ENCODE peak calls at places on chromosome 7, in six cellular contexts. One of them, this sample, is unnamed.
A peak's percentile ranks its signal among the peaks of the same experiment; 100 is the strongest.

GRCh38 chr7:25026156-25026555 is 46.2 kb upstream of the OSBPL3 start:
- DNase-seq in GM12865: no peak
- DNase-seq in left lung: no peak
- DNase-seq in epithelial cell of esophagus: no peak
- DNase-seq in AG09309: no peak
- DNase-seq in osteocyte: no peak
- DNase-seq in this sample: no peak

GRCh38 chr7:1458676-1459511 is at the start of gene MICALL2:
- DNase-seq in epithelial cell of esophagus: peak; percentile 85
- DNase-seq in AG09309: no peak
- DNase-seq in left lung: peak; percentile 81
- DNase-seq in osteocyte: peak; percentile 92
- DNase-seq in GM12865: no peak
- DNase-seq in this sample: peak; percentile 38

GRCh38 chr7:34138483-34138882 is 233.1 kb downstream of the BMPER start:
- DNase-seq in osteocyte: no peak
- DNase-seq in epithelial cell of esophagus: no peak
- DNase-seq in GM12865: no peak
- DNase-seq in left lung: no peak
- DNase-seq in AG09309: no peak
- DNase-seq in this sample: no peak

GRCh38 chr7:45456747-45457146 is 117.4 kb upstream of the ADCY1 start:
- DNase-seq in AG09309: no peak
- DNase-seq in left lung: no peak
- DNase-seq in GM12865: no peak
- DNase-seq in osteocyte: no peak
- DNase-seq in epithelial cell of esophagus: no peak
- DNase-seq in this sample: no peak

GRCh38 chr7:36969376-36969775 is 245.1 kb upstream of the AOAH start:
- DNase-seq in osteocyte: no peak
- DNase-seq in epithelial cell of esophagus: no peak
- DNase-seq in AG09309: no peak
- DNase-seq in left lung: no peak
- DNase-seq in GM12865: no peak
- DNase-seq in this sample: peak; percentile 30

GRCh38 chr7:40843338-40844026 is 708.7 kb downstream of the SUGCT start:
- DNase-seq in GM12865: no peak
- DNase-seq in left lung: no peak
- DNase-seq in epithelial cell of esophagus: peak; percentile 94
- DNase-seq in AG09309: no peak
- DNase-seq in osteocyte: no peak
- DNase-seq in this sample: no peak

GRCh38 chr7:116800594-116800993 is 61.8 kb upstream of the CAPZA2 start:
- DNase-seq in osteocyte: no peak
- DNase-seq in GM12865: no peak
- DNase-seq in left lung: no peak
- DNase-seq in AG09309: no peak
- DNase-seq in epithelial cell of esophagus: no peak
- DNase-seq in this sample: no peak

GRCh38 chr7:73978681-73979563 is 49.1 kb upstream of the ELN start:
- DNase-seq in AG09309: no peak
- DNase-seq in epithelial cell of esophagus: peak; percentile 50
- DNase-seq in osteocyte: no peak
- DNase-seq in GM12865: peak; percentile 62
- DNase-seq in left lung: peak; percentile 69
- DNase-seq in this sample: no peak

GRCh38 chr7:96669812-96670211 is 39.8 kb downstream of the SEM1 start:
- DNase-seq in left lung: no peak
- DNase-seq in GM12865: no peak
- DNase-seq in osteocyte: no peak
- DNase-seq in AG09309: no peak
- DNase-seq in epithelial cell of esophagus: peak; percentile 85
- DNase-seq in this sample: no peak

GRCh38 chr7:3027005-3027404 is 16.7 kb downstream of the CARD11 start:
- DNase-seq in epithelial cell of esophagus: peak; percentile 1
- DNase-seq in left lung: no peak
- DNase-seq in AG09309: no peak
- DNase-seq in GM12865: no peak
- DNase-seq in osteocyte: no peak
- DNase-seq in this sample: peak; percentile 17

GRCh38 chr7:27235387-27236052 is 7.1 kb upstream of the EVX1 start:
- DNase-seq in osteocyte: no peak
- DNase-seq in AG09309: no peak
- DNase-seq in epithelial cell of esophagus: peak; percentile 21
- DNase-seq in GM12865: peak; percentile 16
- DNase-seq in left lung: no peak
- DNase-seq in this sample: no peak

GRCh38 chr7:71735961-71736556 is 604.1 kb downstream of the GALNT17 start:
- DNase-seq in GM12865: peak; percentile 65
- DNase-seq in epithelial cell of esophagus: peak; percentile 50
- DNase-seq in AG09309: peak; percentile 28
- DNase-seq in osteocyte: peak; percentile 86
- DNase-seq in left lung: peak; percentile 51
- DNase-seq in this sample: no peak

DNA sequence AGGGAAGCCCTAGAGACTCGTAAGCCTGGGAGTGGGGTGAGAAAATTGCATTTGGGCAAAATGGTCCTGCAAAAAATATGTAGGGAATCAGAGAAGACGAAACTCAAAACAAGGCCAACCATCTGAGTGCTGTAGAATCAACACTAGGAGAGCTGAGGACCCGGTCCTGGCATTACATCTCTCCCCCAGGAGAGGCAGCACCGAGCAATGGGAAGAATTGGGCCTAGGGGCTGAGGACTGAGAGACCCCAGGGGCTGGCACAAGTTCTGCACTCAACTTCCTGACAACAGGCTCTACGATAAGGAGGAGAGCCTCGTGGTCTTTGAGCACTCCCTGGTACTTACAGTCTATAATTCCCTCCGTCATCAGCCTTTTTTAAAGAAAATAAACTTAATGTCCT is 47.6 kb downstream of the BPGM start:
- DNase-seq in osteocyte: no peak
- DNase-seq in epithelial cell of esophagus: no peak
- DNase-seq in AG09309: no peak
- DNase-seq in GM12865: no peak
- DNase-seq in left lung: no peak
- DNase-seq in this sample: no peak
- TF ChIP-seq CTCF in osteocyte: peak; percentile 52
- TF ChIP-seq CTCF in epithelial cell of esophagus: peak; percentile 39
- TF ChIP-seq CTCF in AG09309: peak; percentile 46
- TF ChIP-seq CTCF in GM12865: peak; percentile 33
- TF ChIP-seq CTCF in left lung: no peak
- TF ChIP-seq CTCF in this sample: no peak

DNA sequence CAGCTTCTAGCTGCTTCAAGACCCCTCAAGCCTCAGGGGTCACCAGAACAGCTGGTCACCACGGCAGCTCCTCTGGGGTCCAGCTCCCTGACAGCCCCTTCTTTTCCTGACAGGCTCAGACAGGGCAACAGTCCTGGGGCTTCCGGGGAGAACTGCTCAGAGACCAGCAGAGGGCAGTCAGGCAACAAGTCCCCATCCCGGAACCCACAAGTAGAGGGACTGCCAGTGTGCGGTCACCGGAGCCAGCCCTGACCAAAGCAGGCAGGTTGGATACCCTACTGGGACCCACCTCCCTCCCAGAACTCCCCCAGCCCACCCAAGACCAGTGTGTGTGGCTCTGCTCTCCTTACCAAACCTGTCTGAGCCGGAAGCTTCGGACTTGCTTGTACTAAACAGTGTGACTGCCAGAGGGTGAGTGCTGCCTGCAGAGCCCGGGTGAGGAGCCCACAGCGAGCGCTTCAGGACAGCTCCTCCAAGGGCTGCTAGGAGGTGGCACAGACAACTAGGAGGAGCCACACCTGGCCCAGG is 40.3 kb downstream of the YKT6 start:
- DNase-seq in AG09309: peak; percentile 46
- DNase-seq in epithelial cell of esophagus: peak; percentile 82
- DNase-seq in osteocyte: peak; percentile 91
- DNase-seq in GM12865: peak; percentile 82
- DNase-seq in left lung: peak; percentile 71
- DNase-seq in this sample: peak; percentile 46
- TF ChIP-seq CTCF in AG09309: peak; percentile 91
- TF ChIP-seq CTCF in epithelial cell of esophagus: peak; percentile 88
- TF ChIP-seq CTCF in osteocyte: peak; percentile 86
- TF ChIP-seq CTCF in GM12865: peak; percentile 81
- TF ChIP-seq CTCF in left lung: peak; percentile 52
- TF ChIP-seq CTCF in this sample: peak; percentile 52

GRCh38 chr7:99011341-99011705 is 132.6 kb downstream of the SMURF1 start:
- DNase-seq in epithelial cell of esophagus: no peak
- DNase-seq in osteocyte: no peak
- DNase-seq in AG09309: no peak
- DNase-seq in GM12865: no peak
- DNase-seq in left lung: no peak
- DNase-seq in this sample: no peak

GRCh38 chr7:99008181-99008631 is 129.9 kb downstream of the TRRAP start:
- DNase-seq in AG09309: no peak
- DNase-seq in epithelial cell of esophagus: no peak
- DNase-seq in GM12865: no peak
- DNase-seq in left lung: no peak
- DNase-seq in osteocyte: peak; percentile 73
- DNase-seq in this sample: no peak

GRCh38 chr7:99006739-99007424 is 128.6 kb downstream of the TRRAP start:
- DNase-seq in AG09309: no peak
- DNase-seq in GM12865: no peak
- DNase-seq in epithelial cell of esophagus: no peak
- DNase-seq in osteocyte: peak; percentile 49
- DNase-seq in left lung: no peak
- DNase-seq in this sample: no peak

GRCh38 chr7:99010281-99010680 is 131.9 kb downstream of the TRRAP start:
- DNase-seq in GM12865: no peak
- DNase-seq in epithelial cell of esophagus: no peak
- DNase-seq in AG09309: no peak
- DNase-seq in osteocyte: peak; percentile 57
- DNase-seq in left lung: no peak
- DNase-seq in this sample: no peak

GRCh38 chr7:99008921-99009530 is 130.7 kb downstream of the TRRAP start:
- DNase-seq in GM12865: no peak
- DNase-seq in osteocyte: peak; percentile 76
- DNase-seq in left lung: no peak
- DNase-seq in epithelial cell of esophagus: no peak
- DNase-seq in AG09309: no peak
- DNase-seq in this sample: no peak
- TF ChIP-seq CTCF in GM12865: no peak
- TF ChIP-seq CTCF in osteocyte: no peak
- TF ChIP-seq CTCF in left lung: no peak
- TF ChIP-seq CTCF in epithelial cell of esophagus: no peak
- TF ChIP-seq CTCF in AG09309: no peak
- TF ChIP-seq CTCF in this sample: no peak

DNA sequence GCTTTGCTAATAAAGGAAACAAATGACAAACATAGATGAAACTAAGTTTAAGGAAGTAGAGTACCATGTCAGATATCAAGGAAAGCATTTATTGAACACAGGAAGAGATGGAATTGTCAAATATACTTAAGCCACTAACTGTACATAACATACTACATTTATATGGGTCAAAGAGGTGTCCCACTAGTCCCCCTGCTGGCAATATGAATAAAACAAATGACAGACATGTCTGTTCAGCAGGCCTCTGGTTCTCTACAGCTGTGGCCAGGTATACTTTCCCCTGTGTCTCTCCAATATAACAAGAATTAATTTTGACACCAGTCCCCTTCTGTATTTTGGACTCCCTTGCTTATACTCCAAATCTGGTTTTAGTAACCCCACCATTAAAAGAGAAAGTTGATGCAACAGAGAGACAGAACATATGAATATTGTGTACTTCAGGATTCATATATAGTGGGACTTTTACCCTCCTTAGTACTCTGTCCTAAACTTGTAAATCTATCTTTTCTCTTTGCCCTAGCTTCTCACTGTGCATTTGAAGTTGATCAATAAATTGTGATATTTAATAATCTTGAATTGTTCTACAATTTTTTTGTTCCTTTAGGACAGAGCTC is 42.9 kb downstream of the CD36 start:
- DNase-seq in GM12865: peak; percentile 18
- DNase-seq in left lung: no peak
- DNase-seq in epithelial cell of esophagus: peak; percentile 55
- DNase-seq in AG09309: no peak
- DNase-seq in osteocyte: no peak
- DNase-seq in this sample: no peak
- TF ChIP-seq CTCF in GM12865: peak; percentile 25
- TF ChIP-seq CTCF in left lung: peak; percentile 55
- TF ChIP-seq CTCF in epithelial cell of esophagus: peak; percentile 62
- TF ChIP-seq CTCF in AG09309: peak; percentile 56
- TF ChIP-seq CTCF in osteocyte: peak; percentile 58
- TF ChIP-seq CTCF in this sample: no peak

GRCh38 chr7:86911703-86912102 is 147.8 kb downstream of the ELAPOR2 start:
- DNase-seq in left lung: no peak
- DNase-seq in osteocyte: no peak
- DNase-seq in epithelial cell of esophagus: peak; percentile 2
- DNase-seq in GM12865: peak; percentile 9
- DNase-seq in AG09309: no peak
- DNase-seq in this sample: no peak

GRCh38 chr7:86918245-86918644 is 141.2 kb downstream of the ELAPOR2 start:
- DNase-seq in AG09309: no peak
- DNase-seq in epithelial cell of esophagus: no peak
- DNase-seq in GM12865: no peak
- DNase-seq in left lung: no peak
- DNase-seq in osteocyte: no peak
- DNase-seq in this sample: no peak

GRCh38 chr7:86913709-86914108 is 145.7 kb downstream of the ELAPOR2 start:
- DNase-seq in GM12865: no peak
- DNase-seq in osteocyte: no peak
- DNase-seq in epithelial cell of esophagus: no peak
- DNase-seq in left lung: no peak
- DNase-seq in AG09309: peak; percentile 69
- DNase-seq in this sample: no peak

GRCh38 chr7:86916277-86916825 is 143.1 kb downstream of the ELAPOR2 start:
- DNase-seq in GM12865: no peak
- DNase-seq in osteocyte: no peak
- DNase-seq in AG09309: no peak
- DNase-seq in epithelial cell of esophagus: peak; percentile 3
- DNase-seq in left lung: no peak
- DNase-seq in this sample: no peak

GRCh38 chr7:86914468-86915054 is 144.9 kb downstream of the ELAPOR2 start:
- DNase-seq in osteocyte: no peak
- DNase-seq in epithelial cell of esophagus: peak; percentile 11
- DNase-seq in left lung: no peak
- DNase-seq in GM12865: peak; percentile 22
- DNase-seq in AG09309: no peak
- DNase-seq in this sample: no peak
- TF ChIP-seq CTCF in osteocyte: peak; percentile 66
- TF ChIP-seq CTCF in epithelial cell of esophagus: peak; percentile 21
- TF ChIP-seq CTCF in left lung: peak; percentile 38
- TF ChIP-seq CTCF in GM12865: peak; percentile 28
- TF ChIP-seq CTCF in AG09309: peak; percentile 35
- TF ChIP-seq CTCF in this sample: peak; percentile 19

This sample was measured in natural killer cell.